ENCODE peak calls at places on chromosome 13, in nine cellular contexts. H is A549, Z is K562, S is Panc1, W is HepG2, E is GM23338, D is GM12878, J is HCT116, A is SK-N-SH. R is an unnamed sample.
A peak's percentile ranks its signal among the peaks of the same experiment; 100 is the strongest.

GRCh38 chr13:75907044-75907443 is 270.9 kb downstream of the LMO7 start:
- DNase-seq in H (no peak), Z (no peak), S (no peak), W (no peak), E (no peak), D (no peak), J (no peak), A (no peak), R (no peak)

GRCh38 chr13:97255515-97255999 is 33.4 kb downstream of the MBNL2 start:
- DNase-seq in H (peak; percentile 11), Z (no peak), S (no peak), W (no peak), E (no peak), D (no peak), J (no peak), A (no peak), R (no peak)

GRCh38 chr13:103663996-103664395 is 597.8 kb upstream of the SLC10A2 start:
- DNase-seq in H (no peak), Z (no peak), S (no peak), W (no peak), E (no peak), D (no peak), J (no peak), A (no peak), R (no peak)

GRCh38 chr13:107450426-107450825 is 764.9 kb downstream of the LIG4 start:
- DNase-seq in H (no peak), Z (no peak), S (no peak), W (no peak), E (no peak), D (no peak), J (no peak), A (no peak), R (no peak)

GRCh38 chr13:27425918-27426630 is 1.7 kb downstream of the GTF3A start:
- DNase-seq in H (peak; percentile 80), Z (peak; percentile 40), S (no peak), W (peak; percentile 62), E (peak; percentile 73), D (peak; percentile 68), J (peak; percentile 85), A (peak; percentile 42), R (peak; percentile 97)

GRCh38 chr13:97855570-97855970 is 97.9 kb upstream of the IPO5 start:
- DNase-seq in H (peak; percentile 65), Z (peak; percentile 54), S (peak; percentile 18), W (peak; percentile 55), E (peak; percentile 92), D (peak; percentile 13), J (peak; percentile 58), A (peak; percentile 62), R (peak; percentile 15)

GRCh38 chr13:47017476-47017875 is 120.6 kb upstream of the HTR2A start:
- DNase-seq in H (no peak), Z (no peak), S (no peak), W (no peak), E (no peak), D (no peak), J (no peak), A (no peak), R (no peak)

GRCh38 chr13:49435992-49436391 is 7.9 kb downstream of the CAB39L start:
- DNase-seq in H (no peak), Z (no peak), S (no peak), W (no peak), E (no peak), D (no peak), J (no peak), A (no peak), R (no peak)

GRCh38 chr13:99617474-99618255 is 116.4 kb downstream of the TM9SF2 start:
- DNase-seq in H (peak; percentile 67), Z (peak; percentile 26), S (peak; percentile 18), W (peak; percentile 33), E (peak; percentile 89), D (no peak), J (peak; percentile 18), A (peak; percentile 35), R (no peak)

GRCh38 chr13:97710797-97711196 is 242.7 kb upstream of the IPO5 start:
- DNase-seq in H (no peak), Z (no peak), S (no peak), W (no peak), E (no peak), D (no peak), J (no peak), A (no peak), R (no peak)

GRCh38 chr13:40331802-40332201 is 334.6 kb downstream of the FOXO1 start:
- DNase-seq in H (no peak), Z (no peak), S (no peak), W (peak; percentile 79), E (no peak), D (no peak), J (no peak), A (no peak), R (no peak)

GRCh38 chr13:44620057-44620456 is 43.9 kb upstream of the TSC22D1 start:
- DNase-seq in H (peak; percentile 17), Z (no peak), S (no peak), W (no peak), E (no peak), D (no peak), J (no peak), A (no peak), R (no peak)

GRCh38 chr13:25848822-25849740 is 202.7 kb downstream of the SHISA2 start:
- DNase-seq in H (no peak), Z (no peak), S (no peak), W (no peak), E (peak; percentile 43), D (no peak), J (no peak), A (no peak), R (no peak)

GRCh38 chr13:43303040-43303729 is 279.8 kb downstream of the DNAJC15 start:
- DNase-seq in H (peak; percentile 48), Z (no peak), S (no peak), W (peak; percentile 12), E (peak; percentile 82), D (no peak), J (no peak), A (peak; percentile 79), R (peak; percentile 3)

GRCh38 chr13:51942189-51942588 is 69.1 kb downstream of the ATP7B start:
- DNase-seq in H (no peak), Z (no peak), S (no peak), W (no peak), E (no peak), D (no peak), J (peak; percentile 19), A (no peak), R (no peak)

GRCh38 chr13:62908321-62908720 is 1492.7 kb upstream of the PCDH20 start:
- DNase-seq in H (no peak), Z (no peak), S (no peak), W (no peak), E (no peak), D (no peak), J (no peak), A (no peak), R (no peak)

GRCh38 chr13:103812966-103813365 is 746.7 kb upstream of the SLC10A2 start:
- DNase-seq in H (no peak), Z (no peak), S (no peak), W (no peak), E (no peak), D (no peak), J (no peak), A (peak; percentile 27), R (no peak)

DNA sequence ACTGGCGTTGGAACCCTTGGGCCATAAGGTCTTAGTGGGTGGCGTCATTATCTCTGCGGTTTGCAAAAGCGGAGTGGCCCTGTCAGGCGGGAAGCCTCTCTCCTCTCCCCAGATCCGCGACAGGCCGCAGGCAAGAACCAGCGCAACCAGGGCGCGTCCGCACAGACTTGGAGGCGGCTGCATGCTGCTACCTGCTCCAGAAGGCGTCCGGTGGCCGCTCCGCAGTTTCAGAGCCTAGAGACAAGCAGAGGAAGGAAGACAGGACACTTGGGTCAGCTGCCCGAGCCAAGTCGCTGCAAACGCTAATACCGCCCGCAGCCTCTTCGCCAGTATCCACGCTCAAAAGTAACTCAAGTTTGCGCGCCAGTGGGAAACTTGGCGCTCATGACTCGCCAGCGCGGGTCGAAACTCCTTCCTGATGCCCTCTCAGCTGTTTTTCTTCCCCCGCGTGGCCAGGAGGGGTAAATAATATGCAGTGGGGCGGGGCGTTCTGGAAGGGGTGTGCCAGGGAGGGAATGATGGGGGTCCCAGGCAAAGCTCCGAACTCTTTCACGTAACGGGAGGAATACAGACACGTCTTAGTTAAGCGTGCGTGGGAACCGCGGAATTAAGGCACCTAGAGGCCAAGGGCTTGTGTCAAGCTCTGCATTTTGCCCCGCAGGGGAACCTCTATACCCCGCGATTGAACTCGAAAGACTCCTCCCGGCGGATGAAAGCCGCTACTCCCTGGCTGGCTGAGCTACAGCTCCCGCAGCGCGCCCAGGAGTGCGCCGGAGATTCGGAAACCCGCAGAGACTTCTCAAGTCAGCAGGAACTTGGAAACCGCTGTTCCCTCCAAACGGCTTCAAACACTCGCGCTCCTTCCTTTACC is at the start of gene EDNRB:
- DNase-seq in H (no peak), Z (no peak), S (no peak), W (no peak), E (peak; percentile 81), D (no peak), J (no peak), A (peak; percentile 39), R (peak; percentile 62)
- TF ChIP-seq CTCF in H (no peak), Z (no peak), S (no peak), W (no peak), E (no peak), D (no peak), J (no peak), A (peak; percentile 14), R (no peak)

DNA sequence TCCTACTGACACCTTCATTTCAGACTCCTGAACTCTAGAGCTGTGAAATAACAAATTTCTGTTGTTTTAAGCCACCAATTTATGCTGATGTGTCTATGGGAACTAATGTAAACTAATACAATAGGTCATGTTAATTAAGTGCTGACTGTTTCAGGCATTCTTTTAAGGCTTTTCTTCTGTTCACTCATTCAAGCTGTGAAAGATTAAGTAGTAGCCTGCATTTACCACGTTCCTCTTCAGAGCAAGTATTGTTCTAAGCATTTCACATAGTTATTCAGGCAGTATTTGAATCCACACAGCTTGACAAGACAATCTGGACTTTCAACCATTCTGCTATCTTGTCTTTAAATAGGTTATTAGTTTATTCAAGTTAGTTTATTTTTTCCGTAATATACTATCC is 1134.9 kb downstream of the SLITRK1 start:
- DNase-seq in H (no peak), Z (no peak), S (no peak), W (no peak), E (peak; percentile 73), D (no peak), J (no peak), A (no peak), R (no peak)
- TF ChIP-seq REST in H (no peak), Z (no peak), S (no peak), W (no peak), E (no peak), D (no peak), J (no peak), A (no peak), R (no peak)

GRCh38 chr13:34076943-34077703 is 259.2 kb downstream of the RFC3 start:
- DNase-seq in H (peak; percentile 36), Z (no peak), S (no peak), W (peak; percentile 16), E (peak; percentile 55), D (no peak), J (peak; percentile 7), A (peak; percentile 35), R (no peak)
- TF ChIP-seq CTCF in H (peak; percentile 58), Z (no peak), S (peak; percentile 66), W (peak; percentile 76), E (peak; percentile 65), D (peak; percentile 42), J (peak; percentile 64), A (peak; percentile 79), R (no peak)

DNA sequence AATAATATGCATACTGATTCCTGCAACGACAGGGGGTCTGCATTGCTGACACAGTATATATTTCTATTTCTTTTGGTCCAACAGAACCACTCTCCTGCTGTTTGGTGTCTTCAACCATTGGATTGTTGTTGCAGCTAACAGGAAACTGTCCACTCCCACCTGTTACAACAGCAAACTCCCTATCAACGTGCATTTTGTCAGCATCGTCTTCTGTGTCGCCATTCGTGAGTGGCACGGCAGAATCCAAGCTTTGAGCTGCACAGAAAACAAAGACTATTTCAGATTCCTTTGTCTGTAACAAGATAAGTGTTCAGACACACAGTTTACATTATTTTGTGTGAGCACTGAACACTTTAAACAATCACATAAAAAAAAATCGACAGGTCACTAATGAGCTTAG is 31.3 kb downstream of the ANKRD10 start:
- DNase-seq in H (no peak), Z (no peak), S (no peak), W (no peak), E (no peak), D (no peak), J (no peak), A (no peak), R (no peak)
- TF ChIP-seq REST in H (no peak), Z (no peak), S (no peak), W (no peak), E (no peak), D (no peak), J (no peak), A (no peak), R (no peak)